ENCODE peak calls at places on chromosomes 3 and 15, in seven cellular contexts. P is neuronal stem cell, K is H54, Q is astrocyte of the spinal cord, C is immature natural killer cell, B is kidney epithelial cell, O is BE2C. D is an unnamed sample.

GRCh38 chr3:57743511-57743910 is 12.6 kb upstream of the SLMAP start:
- DNase-seq in P (no peak), K (no peak), Q (no peak), C (no peak), B (no peak), O (no peak), D (no peak)

GRCh38 chr3:171286580-171287249 is 173.5 kb downstream of the TNIK start:
- DNase-seq in P (no peak), K (no peak), Q (peak), C (no peak), B (no peak), O (no peak), D (no peak)

GRCh38 chr15:52137432-52138357 is 25.1 kb upstream of the BCL2L10 start:
- DNase-seq in P (no peak), K (no peak), Q (no peak), C (no peak), B (no peak), O (no peak), D (no peak)

GRCh38 chr3:185421577-185422232 is 58.8 kb downstream of the MAP3K13 start:
- DNase-seq in P (no peak), K (no peak), Q (no peak), C (no peak), B (no peak), O (no peak), D (no peak)

GRCh38 chr3:3119393-3119851 is 7.3 kb upstream of the TRNT1 start:
- DNase-seq in P (no peak), K (no peak), Q (no peak), C (no peak), B (no peak), O (peak), D (no peak)

GRCh38 chr15:77702211-77702957 is 69.7 kb upstream of the LINGO1 start:
- DNase-seq in P (peak), K (peak), Q (peak), C (no peak), B (peak), O (no peak), D (no peak)

GRCh38 chr3:99532246-99532645 is 106.1 kb upstream of the COL8A1 start:
- DNase-seq in P (peak), K (peak), Q (peak), C (no peak), B (no peak), O (peak), D (no peak)

GRCh38 chr3:160224811-160225180 is 426 bp upstream of the C3orf80 start:
- DNase-seq in P (no peak), K (no peak), Q (no peak), C (no peak), B (no peak), O (no peak), D (no peak)

D was measured in NCI-H748 treated with DMSO at 0.1 percent for 48 hours.